ENCODE peak calls at places on chromosomes 6 and 20, in ten cellular contexts. G is Peyer's patch, F is uterus, N is AG04450, E is heart left ventricle, V is A549, W is right lobe of liver, T is RWPE1, S is brain microvascular endothelial cell, I is body of pancreas. C is an unnamed sample.

GRCh38 chr6:117733341-117733740 is 58.1 kb downstream of the NUS1 start:
- DNase-seq in F (no peak), S (no peak), G (no peak), W (no peak), V (no peak), N (no peak), T (no peak), I (no peak), E (no peak), C (no peak)

GRCh38 chr6:43436577-43437282 is 9.4 kb downstream of the ABCC10 start:
- DNase-seq in S (peak), E (no peak), V (peak), F (peak), G (no peak), W (peak), N (peak), T (peak), I (peak), C (no peak)

GRCh38 chr20:33981347-33981746 is 12.4 kb upstream of the RALY start:
- DNase-seq in N (no peak), S (no peak), G (no peak), T (no peak), V (no peak), I (no peak), F (no peak), W (no peak), E (no peak), C (no peak)

GRCh38 chr6:84026721-84027164 is 6.8 kb upstream of the MRAP2 start:
- DNase-seq in S (no peak), T (no peak), I (no peak), N (no peak), G (no peak), V (peak), W (no peak), E (no peak), F (no peak), C (no peak)

GRCh38 chr6:127129281-127129680 is 10.8 kb downstream of the RSPO3 start:
- DNase-seq in V (no peak), W (no peak), T (no peak), N (no peak), F (peak), E (no peak), S (no peak), G (no peak), I (no peak), C (no peak)

GRCh38 chr6:1609662-1610496 is at the start of gene FOXC1:
- DNase-seq in S (peak), N (peak), G (peak), E (peak), V (peak), W (peak), T (peak), F (peak), I (peak), C (peak)

GRCh38 chr20:17611540-17612286 is 41.8 kb downstream of the DSTN start:
- DNase-seq in W (peak), G (peak), E (peak), N (no peak), T (peak), S (no peak), F (no peak), I (peak), V (no peak), C (peak)

GRCh38 chr6:117264487-117265424 is 602 bp upstream of the VGLL2 start:
- DNase-seq in V (no peak), S (no peak), I (no peak), E (no peak), G (no peak), F (no peak), N (no peak), T (no peak), W (no peak), C (peak)

GRCh38 chr6:158552055-158552795 is 7.7 kb upstream of the TMEM181 start:
- DNase-seq in N (no peak), I (no peak), E (no peak), S (no peak), F (no peak), V (no peak), G (no peak), T (no peak), W (no peak), C (no peak)

GRCh38 chr20:32192698-32193097 is 14.8 kb downstream of the PLAGL2 start:
- DNase-seq in T (no peak), S (no peak), I (no peak), V (no peak), F (no peak), G (no peak), W (no peak), N (no peak), E (no peak), C (no peak)

GRCh38 chr20:57398231-57398821 is 7.1 kb downstream of the RBM38 start:
- DNase-seq in I (peak), W (peak), G (peak), S (no peak), V (no peak), N (no peak), F (peak), T (no peak), E (peak), C (no peak)

GRCh38 chr6:157966990-157967389 is 14.7 kb upstream of the SYNJ2 start:
- DNase-seq in G (peak), F (no peak), N (no peak), S (no peak), I (no peak), W (no peak), T (no peak), V (no peak), E (no peak), C (no peak)

GRCh38 chr20:31607640-31608255 is 2.7 kb downstream of the ID1 start:
- DNase-seq in W (no peak), V (no peak), T (no peak), E (no peak), G (no peak), S (no peak), N (no peak), I (no peak), F (no peak), C (no peak)

GRCh38 chr6:106490974-106491373 is 130.5 kb downstream of the CRYBG1 start:
- DNase-seq in S (no peak), G (no peak), E (no peak), V (no peak), F (no peak), I (no peak), W (no peak), T (no peak), N (no peak), C (no peak)

GRCh38 chr6:45650527-45651135 is 272.9 kb upstream of the SUPT3H start:
- DNase-seq in S (peak), W (no peak), E (no peak), V (peak), T (peak), I (no peak), N (no peak), F (no peak), G (no peak), C (no peak)

GRCh38 chr6:167094820-167095637 is 27.9 kb upstream of the CCR6 start:
- DNase-seq in T (no peak), E (no peak), V (no peak), S (no peak), F (no peak), G (no peak), I (no peak), W (no peak), N (no peak), C (no peak)

GRCh38 chr6:92122746-92123145 is 1296.6 kb downstream of the EPHA7 start:
- DNase-seq in G (no peak), W (no peak), F (no peak), I (no peak), T (no peak), V (no peak), S (no peak), E (no peak), N (no peak), C (no peak)

GRCh38 chr6:144343736-144344428 is 58.7 kb downstream of the UTRN start:
- DNase-seq in W (no peak), F (no peak), S (no peak), V (peak), G (no peak), T (no peak), N (no peak), I (peak), E (no peak), C (no peak)

GRCh38 chr6:169424821-169425240 is 171.2 kb upstream of the THBS2 start:
- DNase-seq in I (no peak), F (no peak), N (peak), S (peak), G (no peak), V (no peak), W (no peak), T (no peak), E (no peak), C (no peak)

GRCh38 chr6:44672838-44673237 is 285.3 kb downstream of the CDC5L start:
- DNase-seq in N (no peak), T (peak), S (no peak), G (no peak), F (no peak), V (no peak), I (no peak), E (no peak), W (no peak), C (no peak)

GRCh38 chr6:116596815-116597214 is 19.5 kb upstream of the RSPH4A start:
- DNase-seq in S (peak), I (no peak), N (no peak), E (no peak), G (no peak), W (no peak), F (no peak), V (peak), T (no peak), C (no peak)

GRCh38 chr6:89145461-89145961 is 344 bp upstream of the PM20D2 start:
- DNase-seq in T (peak), W (no peak), I (peak), G (no peak), F (no peak), E (no peak), V (peak), S (no peak), N (no peak), C (no peak)

GRCh38 chr6:90216081-90216977 is 80.3 kb downstream of the BACH2 start:
- DNase-seq in V (peak), S (no peak), G (no peak), T (no peak), E (no peak), I (peak), N (no peak), W (no peak), F (no peak), C (no peak)

GRCh38 chr6:125577263-125577662 is 172.2 kb upstream of the HEY2 start:
- DNase-seq in S (no peak), F (no peak), W (no peak), V (no peak), E (no peak), G (no peak), N (no peak), I (no peak), T (no peak), C (peak)

GRCh38 chr20:32830437-32830836 is 10.7 kb downstream of the MAPRE1 start:
- DNase-seq in V (peak), F (no peak), S (peak), E (no peak), G (no peak), I (peak), W (no peak), N (no peak), T (no peak), C (no peak)

GRCh38 chr6:65469650-65470049 is 237.4 kb downstream of the EYS start:
- DNase-seq in S (no peak), V (no peak), I (no peak), G (no peak), W (no peak), F (no peak), T (no peak), N (no peak), E (no peak), C (no peak)

GRCh38 chr6:79399499-79399898 is 137.7 kb downstream of the LCA5 start:
- DNase-seq in E (no peak), S (no peak), G (no peak), F (no peak), T (no peak), W (no peak), V (no peak), N (no peak), I (no peak), C (no peak)

GRCh38 chr6:46014511-46015118 is 1.0 kb downstream of the CLIC5 start:
- DNase-seq in S (no peak), G (peak), W (no peak), F (no peak), I (peak), V (no peak), E (peak), N (no peak), T (no peak), C (no peak)

GRCh38 chr6:18148304-18149025 is 6.4 kb downstream of the TPMT start:
- DNase-seq in F (peak), G (peak), W (no peak), I (no peak), V (peak), E (no peak), N (peak), T (peak), S (peak), C (no peak)

GRCh38 chr20:38161412-38161774 is 3.7 kb downstream of the TGM2 start:
- DNase-seq in T (no peak), S (no peak), W (no peak), F (no peak), N (no peak), I (no peak), E (no peak), G (no peak), V (no peak), C (no peak)

GRCh38 chr6:169248521-169248971 is 5.1 kb downstream of the THBS2 start:
- DNase-seq in W (no peak), S (no peak), E (no peak), N (no peak), T (no peak), F (peak), V (no peak), G (peak), I (no peak), C (no peak)

DNA sequence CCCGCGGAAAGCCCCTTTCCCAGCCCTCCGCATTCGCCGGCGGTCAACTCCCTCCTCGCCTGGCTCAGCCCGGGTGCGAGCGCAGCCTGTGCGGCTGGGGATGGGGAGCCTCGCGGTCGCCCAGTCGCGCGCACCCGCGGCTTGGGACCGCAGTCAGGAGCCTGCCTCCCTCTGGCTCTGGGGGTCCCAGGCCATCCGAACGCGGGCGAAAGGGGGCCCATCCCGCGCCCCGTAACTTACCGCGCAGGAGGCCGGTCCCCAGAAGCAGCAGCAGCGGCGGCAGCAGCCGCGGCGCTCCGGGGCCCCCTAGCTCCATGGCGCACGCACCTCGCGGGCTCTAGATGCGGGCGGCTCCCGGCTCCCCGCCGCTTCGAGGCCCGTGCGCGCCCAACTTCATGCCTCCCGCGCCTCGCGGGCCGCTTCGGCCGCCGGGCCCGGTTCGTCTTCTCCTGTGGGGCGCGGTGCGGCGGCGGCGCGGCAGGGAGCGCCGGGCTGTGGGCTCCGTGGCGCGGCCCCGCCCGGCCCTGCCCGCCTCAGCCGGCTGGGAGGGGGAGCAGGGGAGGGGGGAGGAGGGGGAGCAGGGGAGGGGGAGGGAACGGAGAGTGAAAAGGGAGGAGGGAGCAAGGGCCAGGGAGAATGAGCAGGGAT is at the start of gene CHRNA4:
- DNase-seq in G (no peak), W (no peak), E (peak), F (no peak), S (no peak), N (no peak), V (peak), T (peak), I (no peak), C (no peak)
- TF ChIP-seq CTCF in G (no peak), W (no peak), E (no peak), F (no peak), S (no peak), N (no peak), V (no peak), T (no peak), I (no peak), C (no peak)

GRCh38 chr20:19789009-19789408 is 31.0 kb downstream of the RIN2 start:
- DNase-seq in F (no peak), N (no peak), S (no peak), T (no peak), G (no peak), V (peak), I (no peak), W (no peak), E (no peak), C (no peak)

GRCh38 chr20:19785886-19786285 is 27.8 kb downstream of the RIN2 start:
- DNase-seq in E (no peak), G (no peak), S (peak), V (no peak), T (no peak), N (no peak), I (no peak), W (no peak), F (no peak), C (no peak)

GRCh38 chr20:19786311-19786710 is 28.3 kb downstream of the RIN2 start:
- DNase-seq in G (no peak), N (peak), F (peak), I (peak), S (peak), T (peak), V (no peak), W (no peak), E (no peak), C (no peak)

GRCh38 chr20:19785173-19785799 is 27.2 kb downstream of the RIN2 start:
- DNase-seq in S (no peak), G (no peak), F (no peak), V (peak), I (no peak), E (no peak), N (no peak), W (no peak), T (no peak), C (no peak)

GRCh38 chr20:19787366-19787765 is 29.3 kb downstream of the RIN2 start:
- DNase-seq in V (no peak), F (no peak), G (no peak), N (no peak), E (no peak), S (no peak), I (no peak), W (no peak), T (no peak), C (no peak)
- H3K27ac ChIP-seq in V (no peak), F (no peak), G (no peak), N (no peak), E (peak), S (no peak), I (no peak), W (no peak), T (peak), C (no peak)

DNA sequence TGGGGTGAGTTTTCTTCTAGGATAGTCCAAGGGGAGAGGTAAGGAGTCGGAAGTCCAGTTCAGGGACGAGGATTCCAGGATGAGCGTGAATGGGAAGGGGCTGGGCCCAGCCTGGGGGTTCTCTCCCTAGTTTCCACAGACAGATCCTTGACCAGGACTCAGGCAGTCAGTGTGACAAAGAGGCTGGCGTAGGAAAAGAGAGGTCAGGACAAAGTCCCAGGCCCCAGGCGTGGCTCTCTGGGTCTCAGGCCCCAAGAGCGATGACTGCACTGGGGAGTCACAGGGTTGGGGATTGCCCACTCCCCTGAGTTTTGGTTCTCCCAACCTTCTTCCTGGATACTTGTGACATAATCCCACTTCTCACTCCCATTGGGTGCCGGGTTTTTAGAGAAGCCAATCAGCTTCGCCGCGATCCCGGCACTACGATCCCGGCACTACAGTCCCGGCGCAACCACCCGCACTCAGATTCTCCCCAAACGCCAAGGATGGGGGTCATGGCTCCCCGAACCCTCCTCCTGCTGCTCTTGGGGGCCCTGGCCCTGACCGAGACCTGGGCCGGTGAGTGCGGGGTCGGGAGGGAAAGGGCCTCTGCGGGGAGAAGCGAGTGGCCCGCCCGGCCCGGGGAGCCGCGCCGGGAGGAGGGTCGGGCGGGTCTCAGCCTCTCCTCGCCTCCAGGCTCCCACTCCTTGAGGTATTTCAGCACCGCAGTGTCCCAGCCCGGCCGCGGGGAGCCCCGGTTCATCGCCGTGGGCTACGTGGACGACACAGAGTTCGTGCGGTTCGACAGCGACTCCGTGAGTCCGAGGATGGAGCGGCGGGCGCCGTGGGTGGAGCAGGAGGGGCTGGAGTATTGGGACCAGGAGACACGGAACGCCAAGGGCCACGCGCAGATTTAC is 46.2 kb upstream of the TRIM26 start:
- DNase-seq in G (peak), V (peak), T (peak), I (peak), W (peak), F (peak), N (peak), E (peak), S (peak), C (peak)
- TF ChIP-seq CTCF in G (peak), V (peak), T (peak), I (peak), W (no peak), F (peak), N (peak), E (peak), S (peak), C (peak)

GRCh38 chr20:44694159-44694558 is 21.0 kb upstream of the CCN5 start:
- DNase-seq in V (no peak), G (no peak), S (no peak), F (no peak), T (no peak), N (no peak), W (no peak), E (no peak), I (no peak), C (no peak)
- H3K27ac ChIP-seq in V (peak), G (no peak), S (no peak), F (peak), T (no peak), N (no peak), W (no peak), E (peak), I (no peak), C (peak)

DNA sequence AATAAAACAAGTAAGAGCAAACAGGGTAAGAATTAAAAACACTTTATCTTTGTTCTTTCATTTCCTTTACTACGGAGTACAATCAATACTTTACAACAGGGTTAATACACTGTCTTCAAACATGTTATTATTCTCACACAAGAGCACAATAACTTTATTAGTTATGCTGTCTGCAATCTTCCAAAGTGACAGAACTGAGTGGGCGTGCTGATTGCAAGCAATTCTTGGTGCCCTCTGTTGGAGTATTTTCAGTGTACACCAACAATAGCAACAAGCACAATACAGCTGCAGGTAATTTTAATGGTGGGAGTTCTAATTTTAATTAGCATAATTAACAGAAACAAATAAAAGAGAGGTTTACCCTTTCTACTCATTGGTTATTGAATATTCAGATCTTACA is 33.9 kb upstream of the PTPRK start:
- DNase-seq in W (no peak), S (no peak), E (no peak), F (no peak), N (no peak), T (no peak), V (no peak), G (no peak), I (peak), C (no peak)
- TF ChIP-seq CTCF in W (peak), S (peak), E (peak), F (no peak), N (peak), T (no peak), V (no peak), G (no peak), I (peak), C (no peak)

GRCh38 chr20:50518270-50518721 is 8.1 kb downstream of the PTPN1 start:
- DNase-seq in I (no peak), F (no peak), T (peak), S (no peak), W (no peak), G (no peak), N (no peak), V (no peak), E (no peak), C (no peak)

GRCh38 chr20:50515471-50516106 is 5.4 kb downstream of the PTPN1 start:
- DNase-seq in W (no peak), V (no peak), S (no peak), T (no peak), F (no peak), G (no peak), N (no peak), I (no peak), E (no peak), C (no peak)

GRCh38 chr20:50517817-50518154 is 7.6 kb downstream of the PTPN1 start:
- DNase-seq in E (no peak), T (no peak), F (no peak), W (no peak), S (no peak), N (no peak), I (no peak), V (no peak), G (no peak), C (no peak)

GRCh38 chr20:50516180-50516934 is 6.2 kb downstream of the PTPN1 start:
- DNase-seq in F (no peak), T (no peak), W (no peak), S (no peak), G (no peak), I (no peak), N (no peak), E (no peak), V (no peak), C (no peak)

GRCh38 chr20:50516935-50517816 is 7.0 kb downstream of the PTPN1 start:
- DNase-seq in W (no peak), I (no peak), T (no peak), S (no peak), E (no peak), G (no peak), V (no peak), F (no peak), N (no peak), C (no peak)
- H3K27ac ChIP-seq in W (no peak), I (no peak), T (peak), S (peak), E (peak), G (peak), V (no peak), F (no peak), N (no peak), C (no peak)